ENCODE peak calls at places on chromosomes 2 and 18, in six cellular contexts. P, L, B, S, Z and Y are unnamed samples.
A peak's percentile ranks its signal among the peaks of the same experiment; 100 is the strongest.

GRCh38 chr2:179410552-179411356 is 146.1 kb upstream of the SESTD1 start:
- DNase-seq in P (peak; percentile 67), L (no peak), B (no peak), S (peak; percentile 71), Z (peak; percentile 38), Y (peak; percentile 31)

GRCh38 chr18:23133860-23134779 is 1.2 kb upstream of the CABLES1 start:
- DNase-seq in P (peak; percentile 83), L (no peak), B (no peak), S (no peak), Z (no peak), Y (peak; percentile 66)

GRCh38 chr2:219836647-219837177 is 209.3 kb downstream of the SLC4A3 start:
- DNase-seq in P (peak; percentile 20), L (no peak), B (no peak), S (no peak), Z (no peak), Y (no peak)

GRCh38 chr2:134717706-134718094 is 1.1 kb downstream of the TMEM163 start:
- DNase-seq in P (no peak), L (no peak), B (no peak), S (no peak), Z (no peak), Y (no peak)

GRCh38 chr2:240567872-240568677 is at the start of gene RNPEPL1:
- DNase-seq in P (peak; percentile 64), L (peak; percentile 13), B (no peak), S (no peak), Z (peak; percentile 21), Y (peak; percentile 45)

GRCh38 chr2:149525323-149525722 is 62.3 kb downstream of the MMADHC start:
- DNase-seq in P (no peak), L (no peak), B (no peak), S (no peak), Z (no peak), Y (no peak)

GRCh38 chr2:10079192-10079930 is 850 bp downstream of the CYS1 start:
- DNase-seq in P (peak; percentile 43), L (no peak), B (no peak), S (peak; percentile 21), Z (peak; percentile 44), Y (no peak)

GRCh38 chr18:67783215-67783946 is 266.9 kb upstream of the DSEL start:
- DNase-seq in P (no peak), L (no peak), B (no peak), S (peak; percentile 93), Z (peak; percentile 26), Y (no peak)

GRCh38 chr2:33141476-33141875 is 194.7 kb downstream of the LTBP1 start:
- DNase-seq in P (no peak), L (no peak), B (no peak), S (no peak), Z (no peak), Y (peak; percentile 71)

GRCh38 chr18:22900558-22901183 is 32.5 kb upstream of the RBBP8 start:
- DNase-seq in P (no peak), L (no peak), B (no peak), S (no peak), Z (no peak), Y (no peak)

GRCh38 chr2:110854355-110855081 is 122.1 kb downstream of the ACOXL start:
- DNase-seq in P (no peak), L (no peak), B (no peak), S (no peak), Z (no peak), Y (no peak)

GRCh38 chr2:120817956-120818325 is 82.3 kb downstream of the GLI2 start:
- DNase-seq in P (no peak), L (no peak), B (no peak), S (no peak), Z (no peak), Y (no peak)

GRCh38 chr2:96431319-96431718 is 73.8 kb downstream of the NEURL3 start:
- DNase-seq in P (no peak), L (no peak), B (no peak), S (no peak), Z (no peak), Y (no peak)

GRCh38 chr2:27050281-27050995 is 1.0 kb upstream of the AGBL5 start:
- DNase-seq in P (peak; percentile 91), L (peak; percentile 93), B (peak; percentile 89), S (peak; percentile 95), Z (peak; percentile 87), Y (peak; percentile 86)